ENCODE peak calls at places on chromosomes 2 and 18, in eight cellular contexts. B is stomach, Y is transverse colon, E is upper lobe of left lung, A is A549, N is sigmoid colon, S is H1, C is K562. T is an unnamed sample.

GRCh38 chr2:176935543-176936102 is 277.0 kb upstream of the HNRNPA3 start:
- DNase-seq in B (no peak), Y (no peak), E (no peak), A (no peak), N (no peak), S (no peak), C (no peak), T (no peak)

GRCh38 chr2:38716185-38716584 is 35.0 kb downstream of the SRSF7 start:
- DNase-seq in B (no peak), Y (no peak), E (no peak), A (no peak), N (no peak), S (no peak), C (no peak), T (no peak)

GRCh38 chr2:14901740-14902139 is 269.2 kb downstream of the LRATD1 start:
- DNase-seq in B (no peak), Y (no peak), E (no peak), A (no peak), N (no peak), S (no peak), C (peak; percentile 6), T (no peak)

GRCh38 chr2:143345887-143346612 is 216.8 kb downstream of the ARHGAP15 start:
- DNase-seq in B (no peak), Y (no peak), E (no peak), A (no peak), N (no peak), S (no peak), C (no peak), T (no peak)

GRCh38 chr2:152571035-152571766 is 146.1 kb downstream of the PRPF40A start:
- DNase-seq in B (no peak), Y (no peak), E (no peak), A (no peak), N (no peak), S (no peak), C (no peak), T (no peak)

GRCh38 chr2:230408244-230408842 is 7.7 kb upstream of the SP100 start:
- DNase-seq in B (no peak), Y (no peak), E (no peak), A (no peak), N (no peak), S (no peak), C (no peak), T (peak; percentile 46)

GRCh38 chr2:115208493-115209164 is 766.2 kb downstream of the DPP10 start:
- DNase-seq in B (no peak), Y (no peak), E (no peak), A (no peak), N (no peak), S (no peak), C (no peak), T (no peak)

GRCh38 chr2:239035361-239035814 is 187.5 kb downstream of the TWIST2 start:
- DNase-seq in B (peak; percentile 56), Y (peak; percentile 53), E (peak; percentile 93), A (peak; percentile 88), N (peak; percentile 76), S (no peak), C (peak; percentile 53), T (peak; percentile 49)

GRCh38 chr18:76709659-76710645 is 112.4 kb upstream of the ZNF236 start:
- DNase-seq in B (peak; percentile 74), Y (peak; percentile 61), E (no peak), A (peak; percentile 38), N (peak; percentile 87), S (peak; percentile 34), C (peak; percentile 56), T (peak; percentile 59)

GRCh38 chr2:96887419-96888081 is 17.7 kb upstream of the SEMA4C start:
- DNase-seq in B (no peak), Y (no peak), E (no peak), A (no peak), N (peak; percentile 90), S (no peak), C (no peak), T (no peak)

GRCh38 chr2:12718662-12719399 is 2.1 kb downstream of the TRIB2 start:
- DNase-seq in B (no peak), Y (no peak), E (peak; percentile 85), A (no peak), N (no peak), S (no peak), C (peak; percentile 18), T (no peak)

GRCh38 chr2:222973237-222973636 is 78.8 kb upstream of the KCNE4 start:
- DNase-seq in B (no peak), Y (no peak), E (no peak), A (no peak), N (no peak), S (no peak), C (no peak), T (no peak)

GRCh38 chr2:173652311-173652710 is 297.6 kb downstream of the CDCA7 start:
- DNase-seq in B (no peak), Y (no peak), E (no peak), A (peak; percentile 60), N (no peak), S (no peak), C (no peak), T (no peak)

GRCh38 chr2:176115883-176116813 is at the start of gene HOXD10:
- DNase-seq in B (no peak), Y (peak; percentile 75), E (peak; percentile 81), A (peak; percentile 37), N (peak; percentile 67), S (no peak), C (peak; percentile 37), T (no peak)

GRCh38 chr2:176172748-176173586 is 15.5 kb upstream of the HOXD1 start:
- DNase-seq in B (no peak), Y (no peak), E (no peak), A (no peak), N (no peak), S (no peak), C (no peak), T (no peak)

GRCh38 chr2:86069091-86069685 is 36.5 kb downstream of the POLR1A start:
- DNase-seq in B (no peak), Y (no peak), E (no peak), A (no peak), N (no peak), S (no peak), C (no peak), T (no peak)

GRCh38 chr18:31680836-31681568 is 3.4 kb downstream of the B4GALT6 start:
- DNase-seq in B (no peak), Y (no peak), E (no peak), A (peak; percentile 37), N (no peak), S (no peak), C (peak; percentile 15), T (no peak)

GRCh38 chr2:177568893-177569292 is 176.3 kb downstream of the AGPS start:
- DNase-seq in B (no peak), Y (no peak), E (no peak), A (no peak), N (no peak), S (no peak), C (no peak), T (no peak)

GRCh38 chr2:189580662-189581353 is at the start of gene SLC40A1:
- DNase-seq in B (peak; percentile 87), Y (peak; percentile 83), E (peak; percentile 96), A (peak; percentile 51), N (peak; percentile 90), S (no peak), C (peak; percentile 82), T (peak; percentile 66)

GRCh38 chr2:74421248-74421870 is at the start of the genes C2orf81 and WDR54:
- DNase-seq in B (peak; percentile 89), Y (peak; percentile 91), E (peak; percentile 99), A (peak; percentile 94), N (peak; percentile 92), S (peak; percentile 84), C (peak; percentile 90), T (peak; percentile 64)
- TF ChIP-seq POLR2A in B (no peak), Y (peak; percentile 43), E (peak; percentile 28), A (peak; percentile 86), N (no peak), S (peak; percentile 92), C (no peak), T (peak; percentile 26)

DNA sequence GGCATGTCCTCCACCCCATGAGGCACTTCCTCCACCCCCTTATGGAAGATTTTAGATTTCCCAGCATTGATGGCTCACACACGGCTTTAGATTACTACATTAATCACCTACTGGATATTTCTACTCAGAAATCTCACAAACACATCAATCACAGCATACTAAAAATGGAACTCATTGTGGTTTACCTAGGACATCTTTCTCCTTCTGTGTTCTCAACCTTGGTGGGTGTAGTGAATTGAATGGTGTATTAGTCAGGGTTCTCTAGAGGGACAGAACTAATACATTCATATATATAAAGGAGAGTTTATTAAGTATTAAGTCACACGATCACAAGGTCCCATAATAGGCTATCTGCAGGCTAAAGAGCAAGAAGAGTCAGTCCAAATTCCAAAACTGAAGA is 82.1 kb upstream of the CYRIA start:
- DNase-seq in B (no peak), Y (no peak), E (no peak), A (no peak), N (no peak), S (no peak), C (no peak), T (no peak)
- TF ChIP-seq CTCF in B (no peak), Y (no peak), E (no peak), A (no peak), N (no peak), S (no peak), C (no peak), T (no peak)

DNA sequence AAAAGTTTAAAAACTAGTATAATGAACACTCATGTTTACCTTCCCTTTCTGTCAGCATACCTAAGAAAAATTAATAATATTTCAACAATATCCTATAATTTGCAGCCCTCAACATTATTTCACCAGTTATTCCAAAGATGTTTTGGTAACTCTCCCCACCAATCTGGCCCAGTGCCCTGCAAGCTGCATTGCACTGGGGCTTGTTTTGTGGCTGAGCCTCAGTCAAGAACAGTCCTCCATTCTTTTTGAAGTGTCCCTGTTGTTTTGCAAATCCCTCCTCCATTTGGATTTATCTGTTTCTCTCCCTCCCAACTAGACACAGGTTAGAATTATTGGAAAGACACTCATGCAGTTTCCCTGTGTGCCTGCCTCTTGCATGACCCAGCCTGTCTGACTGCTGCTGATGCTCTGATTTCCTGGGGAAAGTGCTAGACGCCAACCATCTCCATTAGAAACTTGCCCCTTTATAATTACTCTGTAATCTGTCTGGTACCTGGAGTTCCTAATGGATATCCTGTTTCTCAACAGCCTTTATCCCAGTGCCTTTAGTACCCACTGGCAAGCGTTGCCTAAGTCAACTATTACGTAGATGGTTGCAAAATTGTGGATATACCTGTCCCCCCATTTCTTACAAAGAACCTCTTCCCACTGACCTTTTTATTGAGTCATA is 60.2 kb downstream of the EIF5B start:
- DNase-seq in B (no peak), Y (no peak), E (no peak), A (no peak), N (no peak), S (no peak), C (no peak), T (no peak)
- TF ChIP-seq EP300 in B (no peak), Y (no peak), E (no peak), A (no peak), N (no peak), S (no peak), C (no peak), T (no peak)

DNA sequence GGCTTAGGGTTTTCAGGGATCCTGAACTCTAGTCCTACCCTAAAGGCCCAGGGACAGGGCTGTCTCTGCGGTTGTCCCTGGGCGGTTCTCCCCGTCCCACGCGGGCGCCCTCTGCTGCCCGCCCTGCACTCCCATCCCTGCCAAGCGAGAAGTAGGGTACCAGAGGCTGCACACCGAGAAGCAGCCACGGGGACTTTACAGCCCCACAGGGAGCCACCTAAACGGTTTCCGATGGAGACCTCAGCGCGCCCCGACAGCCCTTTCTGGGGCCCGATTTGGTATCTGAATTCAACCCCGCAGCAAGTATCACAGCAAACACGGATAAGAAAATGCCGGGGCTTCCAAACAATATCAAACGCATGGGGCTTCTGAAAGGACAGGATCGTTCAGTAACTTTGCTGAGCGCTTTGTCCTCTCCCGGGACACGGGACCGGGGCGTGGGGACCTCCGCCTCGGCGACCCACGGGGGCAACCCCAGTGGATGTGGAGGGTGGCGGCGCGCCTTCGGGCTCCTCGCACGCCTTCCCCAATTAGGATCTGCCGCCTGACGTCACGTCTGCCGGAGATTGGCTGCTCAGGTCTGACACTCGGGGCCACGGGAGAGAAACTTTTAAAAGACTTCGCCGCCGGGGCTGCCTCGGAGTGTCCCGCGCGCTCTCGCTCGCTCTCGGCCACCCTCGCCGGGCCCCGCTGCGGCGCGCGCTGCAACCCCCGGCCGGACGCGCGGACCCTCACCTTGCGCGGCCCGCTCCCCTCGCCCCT is at the start of gene LTBP1:
- DNase-seq in B (peak; percentile 69), Y (peak; percentile 84), E (peak; percentile 91), A (peak; percentile 91), N (peak; percentile 88), S (no peak), C (peak; percentile 85), T (peak; percentile 25)
- TF ChIP-seq POLR2A in B (no peak), Y (peak; percentile 18), E (no peak), A (peak; percentile 56), N (no peak), S (no peak), C (no peak), T (peak; percentile 29)

T was measured in tibial nerve.